ENCODE peak calls at places on chromosome 1, in seven cellular contexts. L is activated CD4-positive, alpha-beta T cell treated with anti-CD3 and anti-CD28 coated beads for 48 hours; C is NCI-H1694 treated with DMSO at 0.1 percent for 48 hours; H is HTR-8/SVneo; J is neural crest cell; E is HuH-7; A is HFFc6. N is an unnamed sample.

GRCh38 chr1:63321788-63322247 is 549 bp upstream of the FOXD3 start:
- DNase-seq in L (no peak), C (no peak), H (no peak), J (no peak), E (no peak), A (no peak), N (peak)

GRCh38 chr1:165823552-165824268 is 3.7 kb upstream of the UCK2 start:
- DNase-seq in L (no peak), C (no peak), H (no peak), J (no peak), E (no peak), A (no peak), N (no peak)

GRCh38 chr1:235930543-235930942 is 63.8 kb upstream of the LYST start:
- DNase-seq in L (no peak), C (no peak), H (no peak), J (no peak), E (no peak), A (no peak), N (no peak)

GRCh38 chr1:225462714-225463574 is 35.1 kb upstream of the LBR start:
- DNase-seq in L (no peak), C (peak), H (no peak), J (no peak), E (no peak), A (no peak), N (no peak)

GRCh38 chr1:55694297-55694696 is 479.1 kb upstream of the USP24 start:
- DNase-seq in L (no peak), C (no peak), H (no peak), J (no peak), E (no peak), A (no peak), N (no peak)

GRCh38 chr1:56758135-56758534 is 61.1 kb downstream of the FYB2 start:
- DNase-seq in L (no peak), C (no peak), H (no peak), J (no peak), E (peak), A (no peak), N (peak)

GRCh38 chr1:214213136-214213535 is 67.8 kb upstream of the SMYD2 start:
- DNase-seq in L (no peak), C (no peak), H (peak), J (no peak), E (no peak), A (peak), N (no peak)

GRCh38 chr1:23869818-23870217 is 1.7 kb upstream of the FUCA1 start:
- DNase-seq in L (no peak), C (no peak), H (no peak), J (no peak), E (no peak), A (no peak), N (no peak)

GRCh38 chr1:80059940-80060339 is 1053.4 kb upstream of the ADGRL4 start:
- DNase-seq in L (no peak), C (no peak), H (no peak), J (no peak), E (no peak), A (no peak), N (no peak)

GRCh38 chr1:220691039-220691684 is 999 bp downstream of the C1orf115 start:
- DNase-seq in L (no peak), C (no peak), H (no peak), J (no peak), E (peak), A (no peak), N (no peak)

GRCh38 chr1:63601463-63601862 is 8.3 kb downstream of the PGM1 start:
- DNase-seq in L (no peak), C (no peak), H (no peak), J (no peak), E (no peak), A (no peak), N (no peak)

GRCh38 chr1:184483101-184483813 is 96.4 kb downstream of the C1orf21 start:
- DNase-seq in L (no peak), C (no peak), H (peak), J (no peak), E (no peak), A (peak), N (no peak)

GRCh38 chr1:196677781-196678509 is 26.1 kb downstream of the CFH start:
- DNase-seq in L (no peak), C (no peak), H (no peak), J (no peak), E (no peak), A (no peak), N (no peak)

GRCh38 chr1:145751491-145752021 is 32.3 kb downstream of the CD160 start:
- DNase-seq in L (no peak), C (no peak), H (peak), J (no peak), E (no peak), A (peak), N (no peak)

GRCh38 chr1:18580676-18581419 is 49.8 kb upstream of the PAX7 start:
- DNase-seq in L (no peak), C (peak), H (no peak), J (no peak), E (no peak), A (no peak), N (no peak)